ENCODE peak calls at places on chromosomes 5 and 9, in nine cellular contexts. One of them, this sample, is unnamed.

GRCh38 chr5:107668933-107669542 is 1.7 kb downstream of the EFNA5 start:
- DNase-seq in NCI-H226: peak; percentile 14
- DNase-seq in sciatic nerve: no peak
- DNase-seq in A549: peak; percentile 14
- DNase-seq in stimulated activated CD4-positive, alpha-beta T cell treated with anti-CD3 and anti-CD28 coated beads, Interleukin-15, amount 100 ng/mL, for 24 hours: no peak
- DNase-seq in neural progenitor cell: peak; percentile 37
- DNase-seq in NCI-H524: peak; percentile 41
- DNase-seq in HTR-8/SVneo: no peak
- DNase-seq in Peyer's patch: no peak
- DNase-seq in this sample: no peak

GRCh38 chr5:36152324-36153298 is 700 bp downstream of the SKP2 start:
- DNase-seq in stimulated activated CD4-positive, alpha-beta T cell treated with anti-CD3 and anti-CD28 coated beads, Interleukin-15, amount 100 ng/mL, for 24 hours: peak; percentile 8
- DNase-seq in NCI-H524: peak; percentile 46
- DNase-seq in A549: peak; percentile 21
- DNase-seq in HTR-8/SVneo: peak; percentile 15
- DNase-seq in neural progenitor cell: peak; percentile 34
- DNase-seq in NCI-H226: no peak
- DNase-seq in Peyer's patch: no peak
- DNase-seq in sciatic nerve: no peak
- DNase-seq in this sample: peak; percentile 38

GRCh38 chr9:137370865-137371520 is 52.0 kb downstream of the EXD3 start:
- DNase-seq in sciatic nerve: peak; percentile 58
- DNase-seq in stimulated activated CD4-positive, alpha-beta T cell treated with anti-CD3 and anti-CD28 coated beads, Interleukin-15, amount 100 ng/mL, for 24 hours: no peak
- DNase-seq in neural progenitor cell: peak; percentile 98
- DNase-seq in NCI-H226: no peak
- DNase-seq in Peyer's patch: no peak
- DNase-seq in A549: no peak
- DNase-seq in HTR-8/SVneo: no peak
- DNase-seq in NCI-H524: no peak
- DNase-seq in this sample: no peak

GRCh38 chr5:68749076-68749475 is 344.7 kb upstream of the SLC30A5 start:
- DNase-seq in HTR-8/SVneo: no peak
- DNase-seq in NCI-H226: no peak
- DNase-seq in sciatic nerve: no peak
- DNase-seq in neural progenitor cell: no peak
- DNase-seq in A549: no peak
- DNase-seq in NCI-H524: no peak
- DNase-seq in stimulated activated CD4-positive, alpha-beta T cell treated with anti-CD3 and anti-CD28 coated beads, Interleukin-15, amount 100 ng/mL, for 24 hours: no peak
- DNase-seq in Peyer's patch: no peak
- DNase-seq in this sample: no peak

GRCh38 chr9:117411547-117411946 is 3.3 kb downstream of the ASTN2 start:
- DNase-seq in NCI-H524: peak; percentile 74
- DNase-seq in sciatic nerve: no peak
- DNase-seq in Peyer's patch: no peak
- DNase-seq in NCI-H226: no peak
- DNase-seq in neural progenitor cell: peak; percentile 85
- DNase-seq in stimulated activated CD4-positive, alpha-beta T cell treated with anti-CD3 and anti-CD28 coated beads, Interleukin-15, amount 100 ng/mL, for 24 hours: peak; percentile 4
- DNase-seq in A549: peak; percentile 50
- DNase-seq in HTR-8/SVneo: no peak
- DNase-seq in this sample: no peak

GRCh38 chr5:159163027-159163699 is 46.2 kb downstream of the RNF145 start:
- DNase-seq in NCI-H226: peak; percentile 79
- DNase-seq in NCI-H524: no peak
- DNase-seq in neural progenitor cell: no peak
- DNase-seq in HTR-8/SVneo: peak; percentile 47
- DNase-seq in A549: peak; percentile 46
- DNase-seq in stimulated activated CD4-positive, alpha-beta T cell treated with anti-CD3 and anti-CD28 coated beads, Interleukin-15, amount 100 ng/mL, for 24 hours: peak; percentile 29
- DNase-seq in sciatic nerve: no peak
- DNase-seq in Peyer's patch: no peak
- DNase-seq in this sample: no peak

GRCh38 chr5:65967288-65968066 is 41.1 kb downstream of the ERBIN start:
- DNase-seq in stimulated activated CD4-positive, alpha-beta T cell treated with anti-CD3 and anti-CD28 coated beads, Interleukin-15, amount 100 ng/mL, for 24 hours: no peak
- DNase-seq in NCI-H524: no peak
- DNase-seq in Peyer's patch: no peak
- DNase-seq in neural progenitor cell: no peak
- DNase-seq in HTR-8/SVneo: no peak
- DNase-seq in NCI-H226: no peak
- DNase-seq in sciatic nerve: no peak
- DNase-seq in A549: no peak
- DNase-seq in this sample: no peak

GRCh38 chr5:54401515-54401914 is 54.0 kb upstream of the HSPB3 start:
- DNase-seq in HTR-8/SVneo: no peak
- DNase-seq in NCI-H524: no peak
- DNase-seq in sciatic nerve: no peak
- DNase-seq in Peyer's patch: no peak
- DNase-seq in stimulated activated CD4-positive, alpha-beta T cell treated with anti-CD3 and anti-CD28 coated beads, Interleukin-15, amount 100 ng/mL, for 24 hours: no peak
- DNase-seq in A549: no peak
- DNase-seq in NCI-H226: no peak
- DNase-seq in neural progenitor cell: no peak
- DNase-seq in this sample: no peak

GRCh38 chr5:139861021-139861888 is 65.6 kb downstream of the PSD2 start:
- DNase-seq in NCI-H226: no peak
- DNase-seq in Peyer's patch: no peak
- DNase-seq in A549: no peak
- DNase-seq in stimulated activated CD4-positive, alpha-beta T cell treated with anti-CD3 and anti-CD28 coated beads, Interleukin-15, amount 100 ng/mL, for 24 hours: no peak
- DNase-seq in neural progenitor cell: no peak
- DNase-seq in HTR-8/SVneo: no peak
- DNase-seq in NCI-H524: no peak
- DNase-seq in sciatic nerve: no peak
- DNase-seq in this sample: no peak

GRCh38 chr9:131656356-131657030 is 83.4 kb downstream of the RAPGEF1 start:
- DNase-seq in stimulated activated CD4-positive, alpha-beta T cell treated with anti-CD3 and anti-CD28 coated beads, Interleukin-15, amount 100 ng/mL, for 24 hours: peak; percentile 70
- DNase-seq in NCI-H524: no peak
- DNase-seq in sciatic nerve: peak; percentile 78
- DNase-seq in A549: no peak
- DNase-seq in HTR-8/SVneo: no peak
- DNase-seq in neural progenitor cell: no peak
- DNase-seq in Peyer's patch: peak; percentile 93
- DNase-seq in NCI-H226: no peak
- DNase-seq in this sample: peak; percentile 87

GRCh38 chr5:9830184-9830583 is 200.0 kb upstream of the TAS2R1 start:
- DNase-seq in sciatic nerve: no peak
- DNase-seq in Peyer's patch: no peak
- DNase-seq in stimulated activated CD4-positive, alpha-beta T cell treated with anti-CD3 and anti-CD28 coated beads, Interleukin-15, amount 100 ng/mL, for 24 hours: no peak
- DNase-seq in HTR-8/SVneo: no peak
- DNase-seq in NCI-H524: no peak
- DNase-seq in neural progenitor cell: no peak
- DNase-seq in NCI-H226: no peak
- DNase-seq in A549: no peak
- DNase-seq in this sample: no peak

GRCh38 chr5:76737846-76738245 is 21.9 kb downstream of the F2R start:
- DNase-seq in NCI-H524: no peak
- DNase-seq in sciatic nerve: no peak
- DNase-seq in NCI-H226: no peak
- DNase-seq in HTR-8/SVneo: no peak
- DNase-seq in A549: no peak
- DNase-seq in neural progenitor cell: no peak
- DNase-seq in stimulated activated CD4-positive, alpha-beta T cell treated with anti-CD3 and anti-CD28 coated beads, Interleukin-15, amount 100 ng/mL, for 24 hours: no peak
- DNase-seq in Peyer's patch: no peak
- DNase-seq in this sample: no peak

GRCh38 chr9:13707635-13708410 is 428.3 kb upstream of the MPDZ start:
- DNase-seq in Peyer's patch: no peak
- DNase-seq in NCI-H226: peak; percentile 78
- DNase-seq in NCI-H524: no peak
- DNase-seq in A549: no peak
- DNase-seq in neural progenitor cell: no peak
- DNase-seq in HTR-8/SVneo: no peak
- DNase-seq in stimulated activated CD4-positive, alpha-beta T cell treated with anti-CD3 and anti-CD28 coated beads, Interleukin-15, amount 100 ng/mL, for 24 hours: no peak
- DNase-seq in sciatic nerve: no peak
- DNase-seq in this sample: no peak

This sample was measured in mucosa of descending colon.